ENCODE peak calls at places on chromosomes 16 and 17, in eight cellular contexts. V, M, N, F, A, I, S and T are unnamed samples.

GRCh38 chr17:27573971-27574525 is 56.9 kb upstream of the LGALS9 start:
- DNase-seq in V (no peak), M (no peak), N (no peak), F (peak; percentile 69), A (no peak), I (no peak), S (no peak), T (no peak)

GRCh38 chr17:15334266-15334665 is 7.1 kb downstream of the TEKT3 start:
- DNase-seq in V (no peak), M (no peak), N (no peak), F (no peak), A (no peak), I (no peak), S (no peak), T (no peak)

GRCh38 chr16:3578610-3579551 is 1.7 kb upstream of the NLRC3 start:
- DNase-seq in V (no peak), M (no peak), N (no peak), F (peak; percentile 2), A (no peak), I (peak; percentile 9), S (no peak), T (no peak)

GRCh38 chr16:84603115-84603816 is 14.6 kb downstream of the COTL1 start:
- DNase-seq in V (peak; percentile 96), M (peak; percentile 58), N (peak; percentile 89), F (peak; percentile 97), A (peak; percentile 49), I (peak; percentile 83), S (peak; percentile 81), T (peak; percentile 76)

GRCh38 chr17:62724398-62725146 is 83.5 kb downstream of the MARCHF10 start:
- DNase-seq in V (no peak), M (no peak), N (no peak), F (no peak), A (no peak), I (no peak), S (no peak), T (no peak)

GRCh38 chr16:67731071-67731810 is 12.1 kb upstream of the GFOD2 start:
- DNase-seq in V (no peak), M (no peak), N (no peak), F (no peak), A (no peak), I (no peak), S (no peak), T (no peak)

GRCh38 chr16:12087901-12088364 is 111.4 kb downstream of the SNX29 start:
- DNase-seq in V (peak; percentile 15), M (peak; percentile 29), N (no peak), F (no peak), A (no peak), I (no peak), S (peak; percentile 13), T (no peak)

GRCh38 chr16:57635266-57636097 is 7.1 kb downstream of the ADGRG1 start:
- DNase-seq in V (no peak), M (no peak), N (no peak), F (no peak), A (no peak), I (peak; percentile 65), S (no peak), T (no peak)

GRCh38 chr17:78450696-78451344 is 72.4 kb downstream of the PGS1 start:
- DNase-seq in V (no peak), M (no peak), N (no peak), F (no peak), A (no peak), I (no peak), S (no peak), T (no peak)

GRCh38 chr16:48210747-48211146 is 33.4 kb upstream of the LONP2 start:
- DNase-seq in V (no peak), M (no peak), N (no peak), F (no peak), A (no peak), I (peak; percentile 75), S (no peak), T (no peak)

GRCh38 chr17:79622776-79623175 is 11.9 kb upstream of the RBFOX3 start:
- DNase-seq in V (peak; percentile 2), M (peak; percentile 2), N (no peak), F (no peak), A (no peak), I (no peak), S (peak; percentile 8), T (no peak)

GRCh38 chr16:83329466-83329865 is 478.3 kb upstream of the HSBP1 start:
- DNase-seq in V (no peak), M (no peak), N (no peak), F (no peak), A (no peak), I (no peak), S (no peak), T (no peak)

GRCh38 chr17:3039748-3040147 is 23.7 kb downstream of the OR1D5 start:
- DNase-seq in V (no peak), M (no peak), N (no peak), F (no peak), A (no peak), I (no peak), S (no peak), T (peak; percentile 20)

GRCh38 chr17:46025510-46025909 is 26.5 kb downstream of the STH start:
- DNase-seq in V (no peak), M (no peak), N (no peak), F (no peak), A (no peak), I (no peak), S (no peak), T (no peak)

GRCh38 chr16:50183316-50183715 is 30.2 kb downstream of the TENT4B start:
- DNase-seq in V (no peak), M (no peak), N (no peak), F (peak; percentile 95), A (no peak), I (no peak), S (no peak), T (no peak)

GRCh38 chr17:78012428-78012827 is 53.9 kb downstream of the TNRC6C start:
- DNase-seq in V (no peak), M (no peak), N (no peak), F (no peak), A (no peak), I (no peak), S (no peak), T (no peak)

GRCh38 chr17:59846391-59847165 is 46.2 kb downstream of the TUBD1 start:
- DNase-seq in V (peak; percentile 60), M (no peak), N (peak; percentile 84), F (peak; percentile 90), A (no peak), I (peak; percentile 76), S (peak; percentile 75), T (peak; percentile 68)

GRCh38 chr16:15599303-15600070 is 43.5 kb downstream of the MARF1 start:
- DNase-seq in V (no peak), M (no peak), N (no peak), F (no peak), A (no peak), I (no peak), S (no peak), T (no peak)

GRCh38 chr17:80724723-80725388 is 180.2 kb downstream of the RPTOR start:
- DNase-seq in V (no peak), M (no peak), N (no peak), F (peak; percentile 63), A (no peak), I (no peak), S (no peak), T (no peak)

DNA sequence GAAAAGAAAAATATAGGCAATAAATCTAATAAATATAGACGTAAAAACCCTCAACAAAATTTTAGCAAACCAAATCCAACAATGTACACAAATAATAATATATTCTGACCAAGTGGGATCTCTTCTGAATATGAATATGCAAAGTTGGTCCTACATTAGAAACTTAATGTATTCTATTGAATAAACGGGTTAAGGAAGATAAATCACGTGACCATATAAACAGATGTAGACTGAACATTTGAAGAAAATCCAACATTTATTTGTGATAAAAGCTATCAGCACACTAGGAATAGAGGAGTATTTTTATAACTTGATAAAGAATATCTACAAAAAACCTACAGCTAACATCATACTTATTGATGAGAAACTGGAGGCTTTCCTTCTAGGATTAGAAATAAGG is 502.8 kb upstream of the KIF2B start:
- DNase-seq in V (no peak), M (no peak), N (no peak), F (no peak), A (no peak), I (no peak), S (no peak), T (no peak)
- H3K9me3 ChIP-seq in V (no peaks in the 10 kb centered on the region), M (no peaks in the 10 kb centered on the region), N (peaks cover 6% of the 10 kb centered on the region), F (no peaks in the 10 kb centered on the region), A (no peaks in the 10 kb centered on the region), I (no peaks in the 10 kb centered on the region), S (no peaks in the 10 kb centered on the region), T (peaks cover 3% of the 10 kb centered on the region)

DNA sequence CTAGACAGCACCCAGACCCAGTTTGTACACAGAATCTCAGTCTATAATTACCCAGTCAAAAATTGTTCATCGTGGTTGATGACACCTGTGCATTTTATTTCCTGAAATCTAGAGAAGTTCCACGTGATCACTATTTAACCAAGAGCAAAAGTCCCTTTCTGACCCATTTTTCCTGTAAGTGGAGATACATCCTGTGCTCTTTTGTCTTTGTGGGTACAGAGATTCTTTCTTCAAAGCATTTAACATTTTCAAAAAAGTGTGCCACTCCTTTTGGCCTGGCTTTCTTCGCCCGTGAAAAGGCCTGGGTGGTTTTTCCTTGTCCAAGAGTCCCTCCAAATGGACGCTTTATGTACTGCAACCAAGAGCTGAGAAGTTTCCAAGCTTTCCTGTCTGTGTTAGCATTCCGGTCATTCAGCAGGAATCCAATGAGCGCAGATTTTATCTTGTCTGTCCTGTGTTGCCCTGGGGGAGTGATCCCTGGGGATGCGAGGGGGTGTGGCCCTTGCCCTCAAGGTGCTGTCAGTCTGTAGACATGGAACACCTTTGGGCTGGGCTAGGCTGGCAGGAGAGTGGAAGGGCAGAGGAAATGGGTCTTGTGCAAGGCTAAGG is 161.1 kb upstream of the CACNG5 start:
- DNase-seq in V (no peak), M (peak; percentile 46), N (peak; percentile 39), F (peak; percentile 54), A (peak; percentile 31), I (peak; percentile 51), S (peak; percentile 54), T (peak; percentile 49)
- TF ChIP-seq CTCF in V (peak; percentile 71), M (peak; percentile 79), N (peak; percentile 81), F (peak; percentile 92), A (peak; percentile 68), I (peak; percentile 32), S (peak; percentile 79), T (peak; percentile 39)

DNA sequence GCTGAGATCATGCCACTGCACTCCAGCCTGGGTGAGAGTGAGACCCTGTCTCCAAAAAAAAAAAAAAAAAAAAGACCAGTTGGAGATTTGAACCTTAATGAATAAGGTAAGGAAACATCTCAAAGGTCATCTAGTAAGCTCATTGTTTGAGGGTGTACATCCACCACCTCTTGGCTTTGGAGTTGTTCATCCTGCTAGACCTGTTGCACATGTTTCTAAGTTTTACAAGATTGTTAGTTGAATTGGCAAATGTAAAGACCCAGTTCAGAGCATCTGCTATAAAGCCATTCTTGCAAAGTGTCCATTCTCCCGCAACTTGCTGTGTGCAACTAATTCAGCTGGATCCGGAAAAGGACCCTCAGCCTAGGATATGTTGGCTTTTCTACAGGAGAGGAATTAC is 1.5 kb downstream of the PSMD7 start:
- DNase-seq in V (no peak), M (no peak), N (no peak), F (no peak), A (no peak), I (no peak), S (no peak), T (no peak)
- H3K9me3 ChIP-seq in V (no peaks in the 10 kb centered on the region), M (no peaks in the 10 kb centered on the region), N (peaks cover 2% of the 10 kb centered on the region), F (no peaks in the 10 kb centered on the region), A (no peaks in the 10 kb centered on the region), I (no peaks in the 10 kb centered on the region), S (no peaks in the 10 kb centered on the region), T (no peaks in the 10 kb centered on the region)

DNA sequence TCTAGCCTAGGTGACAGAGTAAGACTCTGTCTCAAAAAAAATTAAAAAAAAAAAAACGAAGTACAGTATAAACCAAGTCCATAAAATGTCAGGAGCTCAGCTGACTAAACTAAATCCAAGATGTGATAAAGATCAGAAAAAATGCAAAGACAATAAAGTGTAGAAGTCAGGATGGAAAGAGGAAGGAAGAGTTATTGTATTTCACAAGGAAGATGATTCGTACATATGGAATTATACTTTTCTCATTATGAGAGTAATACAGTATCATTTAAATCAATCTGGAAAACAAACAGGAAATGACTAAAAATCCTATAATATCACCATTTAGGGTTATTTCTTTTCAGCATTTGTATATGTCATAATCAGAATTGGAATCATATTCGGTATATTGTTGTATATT is 11.4 kb upstream of the APOH start:
- DNase-seq in V (no peak), M (no peak), N (no peak), F (peak; percentile 22), A (no peak), I (no peak), S (no peak), T (no peak)
- TF ChIP-seq CTCF in V (no peak), M (no peak), N (no peak), F (no peak), A (no peak), I (no peak), S (no peak), T (no peak)